ENCODE peak calls at places on chromosomes 11 and 22, in four cellular contexts. Q is GM23248, T is left ventricle myocardium inferior, O is IMR-90. V is an unnamed sample.

GRCh38 chr11:2531277-2531986 is 86.6 kb downstream of the KCNQ1 start:
- DNase-seq in Q (peak), T (peak), O (peak), V (peak)

GRCh38 chr11:12723410-12724297 is 49.4 kb downstream of the TEAD1 start:
- DNase-seq in Q (no peak), T (no peak), O (peak), V (no peak)

GRCh38 chr22:37022483-37023337 is 3.2 kb downstream of the MPST start:
- DNase-seq in Q (no peak), T (no peak), O (no peak), V (no peak)

GRCh38 chr11:117255966-117256365 is 23.5 kb downstream of the RNF214 start:
- DNase-seq in Q (no peak), T (no peak), O (no peak), V (no peak)

GRCh38 chr11:72578991-72579815 is 95.0 kb downstream of the PDE2A start:
- DNase-seq in Q (no peak), T (no peak), O (no peak), V (no peak)

GRCh38 chr22:45608763-45609180 is 62.9 kb upstream of the ATXN10 start:
- DNase-seq in Q (peak), T (no peak), O (peak), V (peak)

GRCh38 chr11:13479688-13480087 is 16.1 kb downstream of the PTH start:
- DNase-seq in Q (no peak), T (no peak), O (no peak), V (no peak)

GRCh38 chr11:89443366-89444303 is 47.5 kb downstream of the NOX4 start:
- DNase-seq in Q (no peak), T (no peak), O (no peak), V (no peak)

GRCh38 chr11:75328426-75329277 is 22.8 kb downstream of the ARRB1 start:
- DNase-seq in Q (peak), T (peak), O (peak), V (peak)

GRCh38 chr22:43185860-43186261 is 1.1 kb downstream of the TTLL12 start:
- DNase-seq in Q (peak), T (peak), O (peak), V (peak)

GRCh38 chr22:44730490-44731356 is 21.7 kb upstream of the ARHGAP8 start:
- DNase-seq in Q (peak), T (no peak), O (no peak), V (no peak)

GRCh38 chr11:73257342-73258103 is 14.6 kb upstream of the P2RY6 start:
- DNase-seq in Q (peak), T (no peak), O (peak), V (peak)

GRCh38 chr11:73182824-73183321 is 35.2 kb upstream of the P2RY2 start:
- DNase-seq in Q (no peak), T (peak), O (no peak), V (no peak)

GRCh38 chr11:121688860-121689614 is 236.3 kb upstream of the SORL1-AS1 start:
- DNase-seq in Q (no peak), T (no peak), O (no peak), V (no peak)

GRCh38 chr22:38136607-38137006 is 26.1 kb upstream of the BAIAP2L2 start:
- DNase-seq in Q (peak), T (no peak), O (no peak), V (no peak)

GRCh38 chr22:40789131-40789530 is 30.0 kb downstream of the SLC25A17 start:
- DNase-seq in Q (no peak), T (no peak), O (no peak), V (no peak)

GRCh38 chr22:40720538-40721256 is 41.4 kb downstream of the MCHR1 start:
- DNase-seq in Q (peak), T (no peak), O (peak), V (no peak)

GRCh38 chr11:68838572-68838964 is 3.1 kb downstream of the CPT1A start:
- DNase-seq in Q (peak), T (no peak), O (no peak), V (peak)

GRCh38 chr22:48394787-48395620 is 1432.7 kb downstream of the BRD1 start:
- DNase-seq in Q (no peak), T (no peak), O (no peak), V (no peak)

GRCh38 chr11:116499396-116500001 is 273.3 kb downstream of the BUD13 start:
- DNase-seq in Q (peak), T (peak), O (peak), V (peak)

GRCh38 chr11:44793350-44794090 is 66.8 kb downstream of the TSPAN18 start:
- DNase-seq in Q (no peak), T (no peak), O (peak), V (no peak)

GRCh38 chr11:19907008-19907579 is 194.5 kb downstream of the NAV2 start:
- DNase-seq in Q (no peak), T (no peak), O (no peak), V (no peak)

GRCh38 chr11:19906126-19906525 is 193.5 kb downstream of the NAV2 start:
- DNase-seq in Q (no peak), T (no peak), O (no peak), V (no peak)

GRCh38 chr11:19910931-19911330 is 198.3 kb downstream of the NAV2 start:
- DNase-seq in Q (no peak), T (no peak), O (no peak), V (no peak)

GRCh38 chr11:19905280-19905853 is 192.7 kb downstream of the NAV2 start:
- DNase-seq in Q (peak), T (no peak), O (peak), V (no peak)

GRCh38 chr11:19907839-19908238 is 195.2 kb downstream of the NAV2 start:
- DNase-seq in Q (peak), T (no peak), O (no peak), V (peak)
- H3K4me3 ChIP-seq in Q (no peak), T (no peak), O (no peak), V (no peak)

GRCh38 chr11:10806206-10806605 is 2.5 kb downstream of the EIF4G2 start:
- DNase-seq in Q (no peak), T (no peak), O (no peak), V (no peak)
- H3K4me3 ChIP-seq in Q (peak), T (peak), O (no peak), V (peak)

GRCh38 chr11:94130589-94131362 is 2.1 kb downstream of the PANX1 start:
- DNase-seq in Q (peak), T (no peak), O (peak), V (no peak)

GRCh38 chr11:94131363-94132115 is 2.9 kb downstream of the PANX1 start:
- DNase-seq in Q (peak), T (no peak), O (peak), V (peak)

GRCh38 chr11:94132823-94133408 is 4.3 kb downstream of the PANX1 start:
- DNase-seq in Q (no peak), T (no peak), O (no peak), V (no peak)

GRCh38 chr11:94133752-94134151 is 5.1 kb downstream of the PANX1 start:
- DNase-seq in Q (no peak), T (peak), O (no peak), V (no peak)

DNA sequence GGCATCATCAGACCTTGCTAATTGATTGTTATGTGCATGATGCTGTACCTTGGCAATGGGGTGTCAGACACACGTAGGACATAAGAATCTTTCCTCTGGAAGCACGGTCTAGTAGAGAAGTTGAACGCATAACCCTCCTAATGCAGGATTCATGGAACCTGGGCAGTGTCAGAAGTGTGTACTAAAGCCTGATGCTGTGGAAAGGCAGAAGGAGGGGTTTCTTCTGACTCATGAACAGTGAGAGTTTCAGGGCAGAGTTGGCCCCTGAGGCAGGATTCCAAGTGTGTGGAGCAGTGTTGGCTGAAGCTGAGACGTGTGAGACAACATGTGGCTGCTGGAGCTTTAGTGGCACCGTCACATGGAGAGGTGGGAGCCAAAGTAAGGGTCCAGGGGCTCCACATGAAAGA is 3.5 kb downstream of the PANX1 start:
- DNase-seq in Q (peak), T (no peak), O (peak), V (peak)
- H3K4me3 ChIP-seq in Q (peak), T (no peak), O (no peak), V (no peak)

DNA sequence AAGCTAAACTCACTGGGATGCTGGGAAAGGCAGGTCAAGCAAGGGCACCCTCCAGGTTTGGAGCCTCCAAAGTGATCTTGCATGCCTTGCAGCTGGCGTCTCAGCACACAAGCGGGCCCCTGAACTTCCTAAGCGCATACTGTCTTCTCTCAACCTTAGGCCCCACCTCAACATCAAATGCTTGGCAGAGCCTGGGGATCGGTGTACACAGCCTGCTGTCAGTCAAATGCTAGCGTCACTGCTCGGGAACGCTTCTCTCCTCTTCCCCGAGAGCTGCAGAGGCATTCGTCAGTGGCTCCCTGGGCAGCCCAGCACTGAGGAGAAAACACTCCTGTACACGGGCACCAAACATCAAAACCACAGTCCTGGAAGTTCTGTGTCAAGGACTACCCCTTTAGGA is 124.9 kb downstream of the C11orf58 start:
- DNase-seq in Q (no peak), T (peak), O (no peak), V (no peak)
- H3K4me3 ChIP-seq in Q (no peak), T (no peak), O (no peak), V (no peak)

DNA sequence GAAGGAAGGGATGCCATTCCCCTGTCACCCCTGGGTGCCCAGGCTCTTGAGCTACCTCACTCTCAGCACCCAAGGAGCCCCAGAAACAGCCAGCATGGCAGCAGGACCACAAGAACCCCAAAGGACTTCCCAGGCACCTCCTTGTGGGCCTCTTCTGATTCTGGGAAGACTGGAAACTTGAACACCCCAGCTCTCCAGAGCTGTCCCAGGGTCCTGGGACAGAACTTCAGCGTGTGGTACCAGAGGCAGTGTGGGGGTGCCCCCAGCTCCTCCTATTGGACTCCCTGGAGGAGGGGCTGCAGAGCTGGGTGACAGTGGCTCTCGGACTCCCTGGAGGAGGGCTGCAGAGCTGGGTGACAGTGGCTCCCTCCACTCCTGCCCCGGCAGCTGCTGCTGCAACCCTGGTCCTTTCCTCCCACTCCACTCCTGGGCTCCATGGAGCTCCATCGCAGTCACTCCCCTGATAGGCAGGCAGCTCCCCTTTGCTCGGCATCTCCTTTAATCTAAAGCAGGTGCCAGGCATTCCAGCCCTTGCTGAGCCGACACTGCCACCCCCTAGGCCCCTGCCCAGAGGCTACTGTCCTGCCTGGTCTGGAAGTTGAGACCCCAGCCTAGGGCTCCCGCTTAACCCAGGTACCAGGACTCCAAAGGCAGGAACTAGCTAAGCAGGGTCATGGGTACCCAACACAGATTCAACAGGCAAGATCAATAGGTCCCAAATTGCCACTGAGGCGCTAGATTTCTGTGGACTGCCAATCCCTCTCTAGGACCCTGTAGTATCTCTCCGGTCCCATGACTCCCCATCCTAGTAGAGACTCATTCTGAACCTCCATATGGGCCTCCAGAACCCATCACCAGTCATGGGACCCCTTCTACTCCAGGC is 2.7 kb downstream of the BCL9L start:
- DNase-seq in Q (peak), T (no peak), O (no peak), V (no peak)
- H3K4me3 ChIP-seq in Q (peak), T (peak), O (peak), V (peak)

GRCh38 chr11:66044757-66045156 is 4.2 kb downstream of the GAL3ST3 start:
- DNase-seq in Q (no peak), T (no peak), O (no peak), V (no peak)
- H3K4me3 ChIP-seq in Q (no peak), T (no peak), O (no peak), V (no peak)